ENCODE peak calls at places on chromosome 7, in five cellular contexts. One of them, this sample, is unnamed.
A peak's percentile ranks its signal among the peaks of the same experiment; 100 is the strongest.

GRCh38 chr7:5629941-5630340 is 151.5 kb downstream of the RNF216 start:
- DNase-seq in suprapubic skin: no peak
- DNase-seq in tibial nerve: no peak
- DNase-seq in uterus: no peak
- DNase-seq in esophagus squamous epithelium: no peak
- DNase-seq in this sample: peak; percentile 27

GRCh38 chr7:105487559-105488218 is 34.4 kb downstream of the PUS7 start:
- DNase-seq in suprapubic skin: no peak
- DNase-seq in tibial nerve: no peak
- DNase-seq in uterus: no peak
- DNase-seq in esophagus squamous epithelium: no peak
- DNase-seq in this sample: no peak

GRCh38 chr7:3722396-3722846 is 421.4 kb downstream of the SDK1 start:
- DNase-seq in suprapubic skin: no peak
- DNase-seq in tibial nerve: no peak
- DNase-seq in uterus: no peak
- DNase-seq in esophagus squamous epithelium: no peak
- DNase-seq in this sample: no peak

GRCh38 chr7:137818036-137818435 is 28.7 kb downstream of the DGKI start:
- DNase-seq in suprapubic skin: no peak
- DNase-seq in tibial nerve: no peak
- DNase-seq in uterus: no peak
- DNase-seq in esophagus squamous epithelium: no peak
- DNase-seq in this sample: no peak

GRCh38 chr7:18499407-18500197 is 4.1 kb downstream of the HDAC9 start:
- DNase-seq in suprapubic skin: no peak
- DNase-seq in tibial nerve: no peak
- DNase-seq in uterus: no peak
- DNase-seq in esophagus squamous epithelium: no peak
- DNase-seq in this sample: peak; percentile 43

GRCh38 chr7:76397409-76398183 is 11.9 kb downstream of the SSC4D start:
- DNase-seq in suprapubic skin: peak; percentile 86
- DNase-seq in tibial nerve: peak; percentile 69
- DNase-seq in uterus: peak; percentile 83
- DNase-seq in esophagus squamous epithelium: peak; percentile 15
- DNase-seq in this sample: peak; percentile 82

GRCh38 chr7:158576050-158576762 is 11.4 kb downstream of the PTPRN2 start:
- DNase-seq in suprapubic skin: no peak
- DNase-seq in tibial nerve: no peak
- DNase-seq in uterus: no peak
- DNase-seq in esophagus squamous epithelium: no peak
- DNase-seq in this sample: no peak

GRCh38 chr7:4178416-4178815 is 503.7 kb upstream of the FOXK1 start:
- DNase-seq in suprapubic skin: no peak
- DNase-seq in tibial nerve: no peak
- DNase-seq in uterus: no peak
- DNase-seq in esophagus squamous epithelium: no peak
- DNase-seq in this sample: no peak

GRCh38 chr7:40810274-40810673 is 675.5 kb downstream of the SUGCT start:
- DNase-seq in suprapubic skin: no peak
- DNase-seq in tibial nerve: no peak
- DNase-seq in uterus: no peak
- DNase-seq in esophagus squamous epithelium: no peak
- DNase-seq in this sample: no peak

GRCh38 chr7:24290004-24290641 is 6.1 kb downstream of the NPY start:
- DNase-seq in suprapubic skin: no peak
- DNase-seq in tibial nerve: no peak
- DNase-seq in uterus: no peak
- DNase-seq in esophagus squamous epithelium: no peak
- DNase-seq in this sample: peak; percentile 40

GRCh38 chr7:11706666-11707605 is 125.1 kb downstream of the THSD7A start:
- DNase-seq in suprapubic skin: no peak
- DNase-seq in tibial nerve: no peak
- DNase-seq in uterus: no peak
- DNase-seq in esophagus squamous epithelium: no peak
- DNase-seq in this sample: no peak

GRCh38 chr7:15104411-15105092 is 202.0 kb upstream of the DGKB start:
- DNase-seq in suprapubic skin: no peak
- DNase-seq in tibial nerve: no peak
- DNase-seq in uterus: no peak
- DNase-seq in esophagus squamous epithelium: no peak
- DNase-seq in this sample: no peak

GRCh38 chr7:12138421-12138820 is 72.7 kb upstream of the TMEM106B start:
- DNase-seq in suprapubic skin: no peak
- DNase-seq in tibial nerve: no peak
- DNase-seq in uterus: no peak
- DNase-seq in esophagus squamous epithelium: no peak
- DNase-seq in this sample: no peak

GRCh38 chr7:24778543-24779282 is 21.4 kb upstream of the GSDME start:
- DNase-seq in suprapubic skin: no peak
- DNase-seq in tibial nerve: no peak
- DNase-seq in uterus: peak; percentile 30
- DNase-seq in esophagus squamous epithelium: no peak
- DNase-seq in this sample: no peak

GRCh38 chr7:70015353-70015752 is 417.1 kb downstream of the AUTS2 start:
- DNase-seq in suprapubic skin: no peak
- DNase-seq in tibial nerve: no peak
- DNase-seq in uterus: no peak
- DNase-seq in esophagus squamous epithelium: no peak
- DNase-seq in this sample: no peak

GRCh38 chr7:70693690-70694356 is 438.1 kb upstream of the GALNT17 start:
- DNase-seq in suprapubic skin: peak; percentile 85
- DNase-seq in tibial nerve: peak; percentile 49
- DNase-seq in uterus: peak; percentile 59
- DNase-seq in esophagus squamous epithelium: no peak
- DNase-seq in this sample: peak; percentile 62

GRCh38 chr7:158274996-158275395 is 312.6 kb downstream of the PTPRN2 start:
- DNase-seq in suprapubic skin: peak; percentile 44
- DNase-seq in tibial nerve: no peak
- DNase-seq in uterus: no peak
- DNase-seq in esophagus squamous epithelium: no peak
- DNase-seq in this sample: no peak

GRCh38 chr7:41574377-41574776 is 128.5 kb downstream of the INHBA start:
- DNase-seq in suprapubic skin: no peak
- DNase-seq in tibial nerve: no peak
- DNase-seq in uterus: no peak
- DNase-seq in esophagus squamous epithelium: no peak
- DNase-seq in this sample: no peak

GRCh38 chr7:2109936-2110585 is 122.7 kb downstream of the MAD1L1 start:
- DNase-seq in suprapubic skin: no peak
- DNase-seq in tibial nerve: no peak
- DNase-seq in uterus: no peak
- DNase-seq in esophagus squamous epithelium: no peak
- DNase-seq in this sample: no peak

GRCh38 chr7:29754874-29755490 is 51.3 kb upstream of the WIPF3 start:
- DNase-seq in suprapubic skin: no peak
- DNase-seq in tibial nerve: no peak
- DNase-seq in uterus: no peak
- DNase-seq in esophagus squamous epithelium: no peak
- DNase-seq in this sample: no peak

GRCh38 chr7:74655324-74655723 is 2.2 kb upstream of the GTF2I start:
- DNase-seq in suprapubic skin: no peak
- DNase-seq in tibial nerve: no peak
- DNase-seq in uterus: no peak
- DNase-seq in esophagus squamous epithelium: no peak
- DNase-seq in this sample: no peak

GRCh38 chr7:40658731-40659130 is 523.9 kb downstream of the SUGCT start:
- DNase-seq in suprapubic skin: no peak
- DNase-seq in tibial nerve: no peak
- DNase-seq in uterus: no peak
- DNase-seq in esophagus squamous epithelium: no peak
- DNase-seq in this sample: no peak

GRCh38 chr7:125391921-125392320 is 462.3 kb upstream of the POT1 start:
- DNase-seq in suprapubic skin: no peak
- DNase-seq in tibial nerve: no peak
- DNase-seq in uterus: no peak
- DNase-seq in esophagus squamous epithelium: no peak
- DNase-seq in this sample: no peak

GRCh38 chr7:138063400-138063799 is 12.9 kb upstream of the AKR1D1 start:
- DNase-seq in suprapubic skin: no peak
- DNase-seq in tibial nerve: no peak
- DNase-seq in uterus: no peak
- DNase-seq in esophagus squamous epithelium: no peak
- DNase-seq in this sample: no peak

GRCh38 chr7:42493436-42494198 is 256.6 kb upstream of the GLI3 start:
- DNase-seq in suprapubic skin: peak; percentile 87
- DNase-seq in tibial nerve: peak; percentile 59
- DNase-seq in uterus: peak; percentile 87
- DNase-seq in esophagus squamous epithelium: no peak
- DNase-seq in this sample: peak; percentile 73

GRCh38 chr7:122803323-122803722 is 82.9 kb downstream of the CADPS2 start:
- DNase-seq in suprapubic skin: no peak
- DNase-seq in tibial nerve: no peak
- DNase-seq in uterus: no peak
- DNase-seq in esophagus squamous epithelium: no peak
- DNase-seq in this sample: no peak

GRCh38 chr7:75056476-75056875 is 17.1 kb downstream of the RCC1L start:
- DNase-seq in suprapubic skin: no peak
- DNase-seq in tibial nerve: no peak
- DNase-seq in uterus: peak; percentile 56
- DNase-seq in esophagus squamous epithelium: no peak
- DNase-seq in this sample: no peak

GRCh38 chr7:13016633-13017324 is 329.3 kb downstream of the ARL4A start:
- DNase-seq in suprapubic skin: no peak
- DNase-seq in tibial nerve: no peak
- DNase-seq in uterus: no peak
- DNase-seq in esophagus squamous epithelium: no peak
- DNase-seq in this sample: no peak

GRCh38 chr7:131897790-131898165 is 341.4 kb upstream of the PODXL start:
- DNase-seq in suprapubic skin: no peak
- DNase-seq in tibial nerve: no peak
- DNase-seq in uterus: no peak
- DNase-seq in esophagus squamous epithelium: no peak
- DNase-seq in this sample: no peak

GRCh38 chr7:131897016-131897789 is 340.8 kb upstream of the PODXL start:
- DNase-seq in suprapubic skin: no peak
- DNase-seq in tibial nerve: no peak
- DNase-seq in uterus: no peak
- DNase-seq in esophagus squamous epithelium: no peak
- DNase-seq in this sample: no peak

GRCh38 chr7:131899271-131900030 is 343.0 kb upstream of the PODXL start:
- DNase-seq in suprapubic skin: no peak
- DNase-seq in tibial nerve: no peak
- DNase-seq in uterus: no peak
- DNase-seq in esophagus squamous epithelium: no peak
- DNase-seq in this sample: no peak

GRCh38 chr7:131896189-131896855 is 339.9 kb upstream of the PODXL start:
- DNase-seq in suprapubic skin: no peak
- DNase-seq in tibial nerve: no peak
- DNase-seq in uterus: no peak
- DNase-seq in esophagus squamous epithelium: no peak
- DNase-seq in this sample: no peak

DNA sequence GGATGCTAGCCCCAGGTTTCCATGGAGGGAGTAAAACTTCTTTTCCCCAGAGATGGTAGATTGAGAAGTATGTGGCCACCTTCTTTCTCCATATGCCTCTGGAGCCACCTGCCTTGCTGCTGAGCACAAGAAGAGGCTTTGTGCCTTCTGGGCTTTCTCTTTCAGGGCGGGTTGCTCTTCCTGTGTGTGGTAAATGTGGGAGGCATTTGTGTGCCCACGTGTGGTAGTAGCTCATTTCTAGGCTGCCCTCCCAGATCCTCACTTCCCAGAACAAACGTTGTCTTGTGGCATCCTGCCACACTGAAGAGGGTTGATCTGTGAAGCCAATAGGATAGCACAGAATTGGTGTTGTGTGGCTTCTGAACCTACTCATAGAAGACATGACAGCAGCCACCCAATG is 342.0 kb upstream of the PODXL start:
- DNase-seq in suprapubic skin: no peak
- DNase-seq in tibial nerve: no peak
- DNase-seq in uterus: no peak
- DNase-seq in esophagus squamous epithelium: no peak
- DNase-seq in this sample: no peak
- TF ChIP-seq POLR2A in suprapubic skin: no peak
- TF ChIP-seq POLR2A in tibial nerve: no peak
- TF ChIP-seq POLR2A in uterus: no peak
- TF ChIP-seq POLR2A in esophagus squamous epithelium: no peak
- TF ChIP-seq POLR2A in this sample: no peak

GRCh38 chr7:80916770-80917681 is 1.8 kb downstream of the SEMA3C start:
- DNase-seq in suprapubic skin: no peak
- DNase-seq in tibial nerve: no peak
- DNase-seq in uterus: no peak
- DNase-seq in esophagus squamous epithelium: no peak
- DNase-seq in this sample: no peak
- TF ChIP-seq CTCF in suprapubic skin: no peak
- TF ChIP-seq CTCF in tibial nerve: peak; percentile 41
- TF ChIP-seq CTCF in uterus: peak; percentile 21
- TF ChIP-seq CTCF in esophagus squamous epithelium: peak; percentile 25
- TF ChIP-seq CTCF in this sample: no peak

GRCh38 chr7:834277-834676 is 2.0 kb downstream of the SUN1 start:
- DNase-seq in suprapubic skin: no peak
- DNase-seq in tibial nerve: no peak
- DNase-seq in uterus: no peak
- DNase-seq in esophagus squamous epithelium: no peak
- DNase-seq in this sample: no peak
- H3K4me1 ChIP-seq in suprapubic skin: peaks cover 84% of the 10 kb centered on the region
- H3K4me1 ChIP-seq in tibial nerve: peaks cover 63% of the 10 kb centered on the region
- H3K4me1 ChIP-seq in uterus: peaks cover 35% of the 10 kb centered on the region
- H3K4me1 ChIP-seq in esophagus squamous epithelium: peaks cover 43% of the 10 kb centered on the region
- H3K4me1 ChIP-seq in this sample: peaks cover 34% of the 10 kb centered on the region

DNA sequence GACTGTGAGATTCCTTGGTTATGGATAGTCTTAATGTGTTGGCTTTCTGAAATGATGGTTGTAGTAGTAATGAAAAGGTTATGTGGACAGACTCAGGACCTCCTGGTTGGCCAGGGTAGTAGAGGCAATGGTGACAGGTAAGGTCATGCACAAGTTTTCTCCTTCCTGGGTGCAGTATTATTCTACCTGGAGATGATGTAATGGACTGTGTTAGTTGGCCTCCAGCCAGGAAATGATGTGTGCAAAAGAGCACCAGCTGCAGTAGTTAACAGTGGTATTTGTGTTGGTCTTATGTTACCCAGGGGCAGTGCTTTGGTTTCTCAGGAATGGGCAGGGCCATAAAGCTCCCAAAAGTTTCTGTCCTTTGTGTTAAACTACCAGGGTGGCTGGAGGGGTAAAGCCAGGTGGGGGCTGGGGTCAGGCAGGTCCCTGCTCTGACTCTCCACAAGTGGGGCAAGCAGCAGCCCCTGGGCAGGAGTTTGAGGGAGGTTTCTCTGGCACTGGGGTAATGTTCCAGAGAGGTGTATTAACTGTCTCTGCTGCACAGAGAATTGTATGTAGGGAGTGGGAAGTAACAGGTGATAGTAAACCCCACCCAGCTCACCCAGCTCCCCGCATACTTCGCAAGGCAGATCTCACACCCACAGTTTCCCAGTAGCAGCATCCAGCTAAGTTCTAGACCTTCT is 36.3 kb downstream of the GPR22 start:
- DNase-seq in suprapubic skin: no peak
- DNase-seq in tibial nerve: no peak
- DNase-seq in uterus: no peak
- DNase-seq in esophagus squamous epithelium: no peak
- DNase-seq in this sample: peak; percentile 28
- TF ChIP-seq POLR2A in suprapubic skin: no peak
- TF ChIP-seq POLR2A in tibial nerve: no peak
- TF ChIP-seq POLR2A in uterus: no peak
- TF ChIP-seq POLR2A in esophagus squamous epithelium: no peak
- TF ChIP-seq POLR2A in this sample: no peak

This sample was measured in thyroid gland.